ENCODE peak calls at places on chromosomes 4 and X, in eight cellular contexts. Z is hypothalamus; Y is Kasumi-1; K is NCI-H1436; H is activated CD4-positive, alpha-beta T cell treated with anti-CD3 and anti-CD28 coated beads for 48 hours; M is Ammon's horn; B is WTC11; U is activated CD8-positive, alpha-beta memory T cell treated with anti-CD3 and anti-CD28 coated beads for 1 hour. R is an unnamed sample.

GRCh38 chr4:71867598-71867997 is 83.7 kb upstream of the GC start:
- DNase-seq in H (no peak), Z (no peak), K (no peak), M (no peak), B (no peak), U (no peak), Y (no peak), R (no peak)

GRCh38 chrX:129876734-129877395 is 29.1 kb upstream of the UTP14A start:
- DNase-seq in K (no peak), M (no peak), U (no peak), H (no peak), B (no peak), Z (no peak), Y (no peak), R (no peak)

GRCh38 chr4:38691251-38692008 is 27.4 kb downstream of the KLF3 start:
- DNase-seq in Y (no peak), Z (no peak), M (no peak), H (no peak), U (no peak), B (no peak), K (no peak), R (no peak)

GRCh38 chrX:77446840-77447239 is 349 bp upstream of the FGF16 start:
- DNase-seq in Z (no peak), K (no peak), U (no peak), Y (no peak), H (no peak), B (no peak), M (no peak), R (no peak)

GRCh38 chr4:87423313-87424031 is 1.1 kb downstream of the NUDT9 start:
- DNase-seq in Y (peak; percentile 29), Z (no peak), B (no peak), M (no peak), K (peak; percentile 22), H (no peak), U (no peak), R (no peak)

GRCh38 chrX:67353651-67354370 is 190.0 kb upstream of the AR start:
- DNase-seq in M (no peak), K (no peak), B (no peak), Y (no peak), Z (no peak), U (no peak), H (no peak), R (no peak)

GRCh38 chr4:54677853-54678650 is 20.3 kb downstream of the KIT start:
- DNase-seq in U (no peak), K (no peak), Z (no peak), B (no peak), Y (no peak), M (no peak), H (no peak), R (no peak)

GRCh38 chr4:55086561-55086960 is 38.8 kb downstream of the KDR start:
- DNase-seq in Y (no peak), M (peak; percentile 38), Z (no peak), U (no peak), K (no peak), B (no peak), H (no peak), R (no peak)

GRCh38 chr4:59553739-59554126 is 1646.4 kb upstream of the ADGRL3 start:
- DNase-seq in K (no peak), B (no peak), Y (no peak), H (no peak), Z (no peak), M (no peak), U (no peak), R (no peak)

GRCh38 chr4:7295201-7295916 is 103.0 kb downstream of the SORCS2 start:
- DNase-seq in B (no peak), Z (no peak), M (peak; percentile 95), Y (no peak), H (no peak), U (no peak), K (no peak), R (no peak)

GRCh38 chrX:87299563-87300160 is 217.9 kb upstream of the KLHL4 start:
- DNase-seq in U (no peak), B (no peak), Y (peak; percentile 25), Z (no peak), H (no peak), M (peak; percentile 11), K (no peak), R (no peak)

GRCh38 chr4:152909901-152910300 is 26.2 kb upstream of the FHDC1 start:
- DNase-seq in U (no peak), K (no peak), Z (no peak), Y (no peak), M (no peak), H (no peak), B (no peak), R (no peak)

GRCh38 chr4:163694385-163694784 is 199.9 kb downstream of the TMA16 start:
- DNase-seq in Z (no peak), B (no peak), K (no peak), H (no peak), Y (no peak), M (no peak), U (no peak), R (no peak)

GRCh38 chr4:53121304-53121865 is 244.5 kb downstream of the SCFD2 start:
- DNase-seq in H (no peak), K (no peak), M (peak; percentile 13), Z (no peak), B (no peak), U (no peak), Y (no peak), R (no peak)

GRCh38 chr4:55312491-55313101 is 33.4 kb upstream of the SRD5A3 start:
- DNase-seq in Y (peak; percentile 98), U (no peak), B (peak; percentile 40), H (peak; percentile 47), Z (no peak), K (no peak), M (peak; percentile 54), R (no peak)

GRCh38 chr4:17719106-17719505 is 62.3 kb downstream of the FAM184B start:
- DNase-seq in K (no peak), B (no peak), U (no peak), Y (no peak), M (no peak), H (no peak), Z (no peak), R (no peak)

GRCh38 chr4:72283357-72283756 is 251.6 kb downstream of the NPFFR2 start:
- DNase-seq in U (no peak), K (no peak), Z (no peak), H (no peak), M (no peak), B (no peak), Y (no peak), R (no peak)

GRCh38 chr4:11299016-11299415 is 129.7 kb downstream of the HS3ST1 start:
- DNase-seq in B (no peak), Z (no peak), H (no peak), U (no peak), K (no peak), M (no peak), Y (no peak), R (no peak)

R was measured in cerebellar nuclear complex.